ENCODE peak calls at places on chromosome 17, in ten cellular contexts. A is anterior cingulate cortex; P is aorta; U is stimulated activated CD4-positive, alpha-beta T cell treated with anti-CD3 and anti-CD28 coated beads, Interleukin-15, amount 100 ng/mL, for 48 hours; G is neural crest cell; I is HFFc6; O is hypothalamus; X is Calu3; M is neural progenitor cell; S is AG04450. Z is an unnamed sample.

GRCh38 chr17:57747221-57748017 is 2.3 kb upstream of the CCDC182 start:
- DNase-seq in A (peak; percentile 21), P (no peak), U (peak; percentile 12), G (peak; percentile 33), I (peak; percentile 41), O (peak; percentile 17), X (peak; percentile 17), M (peak; percentile 73), S (peak; percentile 33), Z (peak; percentile 35)

GRCh38 chr17:15348030-15348429 is 6.6 kb upstream of the TEKT3 start:
- DNase-seq in A (no peak), P (no peak), U (no peak), G (no peak), I (peak; percentile 52), O (no peak), X (no peak), M (no peak), S (no peak), Z (no peak)

GRCh38 chr17:77101521-77102410 is 39.0 kb upstream of the SEC14L1 start:
- DNase-seq in A (no peak), P (no peak), U (no peak), G (no peak), I (no peak), O (no peak), X (no peak), M (no peak), S (no peak), Z (no peak)

GRCh38 chr17:29962656-29963055 is 21.2 kb downstream of the EFCAB5 start:
- DNase-seq in A (no peak), P (no peak), U (no peak), G (no peak), I (no peak), O (no peak), X (no peak), M (no peak), S (no peak), Z (no peak)

GRCh38 chr17:47618416-47618815 is 31.3 kb upstream of the KPNB1 start:
- DNase-seq in A (no peak), P (no peak), U (no peak), G (no peak), I (peak; percentile 37), O (no peak), X (no peak), M (peak; percentile 6), S (no peak), Z (no peak)

GRCh38 chr17:8380049-8380448 is 2.9 kb downstream of the RPL26 start:
- DNase-seq in A (no peak), P (no peak), U (no peak), G (no peak), I (no peak), O (no peak), X (no peak), M (no peak), S (no peak), Z (no peak)

GRCh38 chr17:43787728-43788127 is 7.5 kb downstream of the CFAP97D1 start:
- DNase-seq in A (no peak), P (no peak), U (no peak), G (no peak), I (no peak), O (no peak), X (no peak), M (no peak), S (no peak), Z (no peak)

GRCh38 chr17:60280673-60281072 is 111.3 kb downstream of the USP32 start:
- DNase-seq in A (no peak), P (no peak), U (no peak), G (no peak), I (no peak), O (no peak), X (no peak), M (no peak), S (no peak), Z (no peak)

GRCh38 chr17:45951403-45951802 is 47.6 kb upstream of the STH start:
- DNase-seq in A (no peak), P (no peak), U (no peak), G (no peak), I (no peak), O (no peak), X (no peak), M (no peak), S (no peak), Z (no peak)

GRCh38 chr17:31274252-31274651 is 22.8 kb downstream of the OMG start:
- DNase-seq in A (no peak), P (no peak), U (no peak), G (no peak), I (no peak), O (no peak), X (no peak), M (no peak), S (no peak), Z (no peak)

GRCh38 chr17:56779306-56779705 is 54.4 kb downstream of the C17orf67 start:
- DNase-seq in A (no peak), P (no peak), U (no peak), G (no peak), I (peak; percentile 7), O (no peak), X (no peak), M (no peak), S (no peak), Z (no peak)

GRCh38 chr17:38464723-38465419 is 36.6 kb downstream of the ARHGAP23 start:
- DNase-seq in A (peak; percentile 90), P (peak; percentile 93), U (no peak), G (no peak), I (peak; percentile 91), O (peak; percentile 87), X (peak; percentile 94), M (peak; percentile 55), S (peak; percentile 83), Z (no peak)

GRCh38 chr17:21287703-21288449 is 3.4 kb downstream of the MAP2K3 start:
- DNase-seq in A (peak; percentile 76), P (peak; percentile 98), U (peak; percentile 96), G (no peak), I (peak; percentile 95), O (peak; percentile 92), X (peak; percentile 95), M (no peak), S (peak; percentile 84), Z (no peak)

GRCh38 chr17:42843358-42843934 is 934 bp upstream of the AOC2 start:
- DNase-seq in A (no peak), P (no peak), U (no peak), G (peak; percentile 39), I (peak; percentile 64), O (no peak), X (peak; percentile 61), M (peak; percentile 72), S (peak; percentile 48), Z (no peak)

GRCh38 chr17:49130891-49131290 is 1.7 kb upstream of the B4GALNT2 start:
- DNase-seq in A (no peak), P (no peak), U (no peak), G (no peak), I (no peak), O (no peak), X (no peak), M (no peak), S (no peak), Z (no peak)

GRCh38 chr17:80927791-80928216 is 63.8 kb upstream of the CHMP6 start:
- DNase-seq in A (no peak), P (no peak), U (no peak), G (no peak), I (no peak), O (no peak), X (no peak), M (peak; percentile 66), S (no peak), Z (no peak)

GRCh38 chr17:40722146-40722720 is 18.7 kb upstream of the KRT24 start:
- DNase-seq in A (no peak), P (no peak), U (no peak), G (no peak), I (no peak), O (no peak), X (no peak), M (no peak), S (no peak), Z (no peak)

GRCh38 chr17:29004081-29004692 is 1.6 kb downstream of the SEZ6 start:
- DNase-seq in A (peak; percentile 10), P (no peak), U (no peak), G (no peak), I (peak; percentile 4), O (no peak), X (no peak), M (peak; percentile 69), S (peak; percentile 3), Z (no peak)

Z was measured in iPS DF 6.9.